ENCODE peak calls at places on chromosomes 2 and 18, in seven cellular contexts. Q is neural progenitor cell, K is HEK293T, A is left ventricle myocardium superior, R is MM.1S, V is body of pancreas, B is GM10248. Y is an unnamed sample.

GRCh38 chr2:109331864-109332848 is 203.2 kb downstream of the SH3RF3 start:
- DNase-seq in Q (no peak), K (peak; percentile 27), A (peak; percentile 79), R (peak; percentile 67), V (peak; percentile 33), B (no peak), Y (peak; percentile 75)

GRCh38 chr18:79275992-79276391 is 119.7 kb upstream of the NFATC1 start:
- DNase-seq in Q (no peak), K (no peak), A (no peak), R (peak; percentile 91), V (no peak), B (peak; percentile 29), Y (peak; percentile 68)

GRCh38 chr2:152635635-152636298 is 81.5 kb downstream of the PRPF40A start:
- DNase-seq in Q (peak; percentile 78), K (peak; percentile 75), A (no peak), R (peak; percentile 51), V (peak; percentile 70), B (peak; percentile 58), Y (peak; percentile 57)

GRCh38 chr2:106142683-106143082 is 51.4 kb downstream of the UXS1 start:
- DNase-seq in Q (no peak), K (no peak), A (no peak), R (no peak), V (no peak), B (no peak), Y (no peak)

GRCh38 chr2:18345848-18346247 is 214.6 kb downstream of the RDH14 start:
- DNase-seq in Q (no peak), K (no peak), A (no peak), R (no peak), V (no peak), B (no peak), Y (no peak)

GRCh38 chr2:112714836-112715631 is 5.8 kb upstream of the NT5DC4 start:
- DNase-seq in Q (no peak), K (no peak), A (no peak), R (no peak), V (no peak), B (no peak), Y (no peak)

GRCh38 chr2:114729025-114729424 is 286.6 kb downstream of the DPP10 start:
- DNase-seq in Q (peak; percentile 20), K (no peak), A (no peak), R (no peak), V (no peak), B (no peak), Y (no peak)

GRCh38 chr2:108161298-108161697 is 78.5 kb upstream of the SULT1C3 start:
- DNase-seq in Q (no peak), K (no peak), A (no peak), R (no peak), V (no peak), B (no peak), Y (no peak)

GRCh38 chr18:7921938-7922587 is 354.9 kb downstream of the PTPRM start:
- DNase-seq in Q (no peak), K (no peak), A (no peak), R (no peak), V (no peak), B (no peak), Y (no peak)

GRCh38 chr2:127220102-127220806 is at the start of gene CYP27C1:
- DNase-seq in Q (peak; percentile 81), K (peak; percentile 50), A (no peak), R (no peak), V (no peak), B (no peak), Y (no peak)

GRCh38 chr2:169110919-169111318 is 41.6 kb downstream of the DHRS9 start:
- DNase-seq in Q (peak; percentile 56), K (no peak), A (no peak), R (no peak), V (no peak), B (no peak), Y (no peak)

GRCh38 chr2:100813527-100813926 is 6.4 kb upstream of the NPAS2 start:
- DNase-seq in Q (no peak), K (no peak), A (no peak), R (peak; percentile 46), V (no peak), B (no peak), Y (no peak)

GRCh38 chr18:54228364-54228763 is 3.9 kb upstream of the MBD2 start:
- DNase-seq in Q (no peak), K (no peak), A (no peak), R (no peak), V (no peak), B (no peak), Y (no peak)

Y was measured in RPMI8226.